ENCODE peak calls at places on chromosomes 6 and 20, in six cellular contexts. X is activated CD8-positive, alpha-beta memory T cell treated with anti-CD3 and anti-CD28 coated beads for 4 hours; S is caudate nucleus; C is astrocyte; D is NK-92 treated with Interleukin-12 subunit alpha and Interleukin-12 subunit beta, amount 100 ng/mL, for 24 hours; R is B cell. U is an unnamed sample.

GRCh38 chr6:1144842-1145755 is 166.8 kb upstream of the FOXQ1 start:
- DNase-seq in C (peak; percentile 32), X (no peak), D (no peak), S (no peak), R (no peak), U (no peak)

GRCh38 chr20:39851459-39851858 is 837.6 kb downstream of the MAFB start:
- DNase-seq in X (no peak), S (no peak), C (peak; percentile 81), D (no peak), R (no peak), U (no peak)

GRCh38 chr6:8059129-8059528 is 5.1 kb downstream of the BLOC1S5 start:
- DNase-seq in C (peak; percentile 22), X (no peak), R (peak; percentile 24), D (no peak), S (no peak), U (no peak)

GRCh38 chr6:170179925-170180324 is 111.0 kb downstream of the DLL1 start:
- DNase-seq in X (no peak), S (no peak), R (no peak), D (no peak), C (no peak), U (no peak)

GRCh38 chr6:170206931-170207431 is 83.9 kb downstream of the DLL1 start:
- DNase-seq in S (no peak), D (no peak), C (no peak), R (no peak), X (no peak), U (no peak)

GRCh38 chr6:119340766-119341487 is 8.6 kb downstream of the MAN1A1 start:
- DNase-seq in S (no peak), R (no peak), D (no peak), X (no peak), C (no peak), U (no peak)

GRCh38 chr6:10510592-10511367 is 10.4 kb upstream of the GCNT2 start:
- DNase-seq in R (peak; percentile 77), D (no peak), C (no peak), X (no peak), S (no peak), U (peak; percentile 77)

GRCh38 chr6:85300581-85300980 is 149.3 kb upstream of the NT5E start:
- DNase-seq in D (no peak), X (no peak), R (no peak), S (no peak), C (no peak), U (no peak)

GRCh38 chr6:149867876-149868640 is 3.9 kb upstream of the LRP11 start:
- DNase-seq in R (no peak), C (no peak), S (no peak), D (no peak), X (no peak), U (no peak)

GRCh38 chr6:156102129-156102528 is 646.5 kb upstream of the NOX3 start:
- DNase-seq in X (no peak), R (no peak), S (no peak), D (no peak), C (no peak), U (no peak)

GRCh38 chr20:8394308-8394945 is 262.4 kb downstream of the PLCB1 start:
- DNase-seq in R (no peak), S (no peak), X (no peak), C (peak; percentile 21), D (no peak), U (no peak)

GRCh38 chr20:36936341-36936740 is 15.2 kb downstream of the SAMHD1 start:
- DNase-seq in S (no peak), C (no peak), R (no peak), D (no peak), X (no peak), U (no peak)

GRCh38 chr6:43736211-43736786 is 33.7 kb upstream of the VEGFA start:
- DNase-seq in X (no peak), S (no peak), C (no peak), D (no peak), R (no peak), U (no peak)

GRCh38 chr20:9235518-9235917 is 166.6 kb downstream of the PLCB4 start:
- DNase-seq in S (no peak), C (peak; percentile 46), D (no peak), X (no peak), R (no peak), U (no peak)

GRCh38 chr20:60087563-60088105 is 129.4 kb downstream of the CDH26 start:
- DNase-seq in R (no peak), D (no peak), X (no peak), S (no peak), C (no peak), U (no peak)

GRCh38 chr6:106099235-106099537 is 13.1 kb downstream of the PRDM1 start:
- DNase-seq in C (no peak), D (no peak), S (no peak), R (no peak), X (no peak), U (no peak)

GRCh38 chr20:57397693-57398108 is 6.5 kb downstream of the RBM38 start:
- DNase-seq in S (no peak), C (no peak), X (no peak), D (no peak), R (peak; percentile 85), U (no peak)